ENCODE peak calls at places on chromosomes 4 and X, in five cellular contexts. O is activated T-cell treated with anti-CD3 and anti-CD28 coated beads for 1 hour, R is GM12864, D is NCI-H524, B is NCI-H1417 treated with DMSO at 0.1 percent for 48 hours. I is an unnamed sample.

GRCh38 chr4:53906786-53907185 is 157.6 kb downstream of the CHIC2 start:
- DNase-seq in O (no peak), D (no peak), R (no peak), B (no peak), I (no peak)

GRCh38 chrX:152865232-152865920 is 32.5 kb upstream of the ZNF185 start:
- DNase-seq in R (no peak), O (no peak), B (no peak), D (no peak), I (no peak)

GRCh38 chr4:106032851-106033286 is 137.6 kb downstream of the NPNT start:
- DNase-seq in O (no peak), B (no peak), R (no peak), D (no peak), I (no peak)

GRCh38 chr4:145218251-145218650 is 37.9 kb upstream of the OTUD4 start:
- DNase-seq in O (no peak), B (no peak), R (no peak), D (no peak), I (no peak)

GRCh38 chrX:23503835-23504539 is 163.3 kb upstream of the PRDX4 start:
- DNase-seq in O (no peak), R (no peak), D (peak; percentile 89), B (peak; percentile 70), I (no peak)

GRCh38 chrX:101040197-101040596 is 11.7 kb downstream of the TRMT2B start:
- DNase-seq in B (no peak), O (no peak), R (no peak), D (no peak), I (no peak)

GRCh38 chr4:80507507-80507906 is 172.0 kb downstream of the CFAP299 start:
- DNase-seq in O (no peak), D (no peak), B (no peak), R (no peak), I (no peak)

GRCh38 chrX:149527705-149528104 is 13.1 kb upstream of the EOLA1 start:
- DNase-seq in O (no peak), R (no peak), D (peak; percentile 6), B (no peak), I (no peak)

GRCh38 chrX:38224160-38224559 is 3.5 kb upstream of the SRPX start:
- DNase-seq in B (no peak), D (no peak), O (no peak), R (no peak), I (no peak)

GRCh38 chrX:50941638-50942037 is 31.1 kb downstream of the BMP15 start:
- DNase-seq in B (no peak), D (no peak), O (no peak), R (no peak), I (no peak)

GRCh38 chr4:128220286-128221235 is 67.1 kb downstream of the PGRMC2 start:
- DNase-seq in B (no peak), D (no peak), R (no peak), O (no peak), I (no peak)